ENCODE peak calls at places on chromosome 7, in six cellular contexts. One of them, this sample, is unnamed.

GRCh38 chr7:130363156-130363847 is 17.0 kb upstream of the CPA1 start:
- DNase-seq in smooth muscle cell of the brain vasculature: no peak
- DNase-seq in heart right ventricle: no peak
- DNase-seq in AG08395: peak; percentile 90
- DNase-seq in EL: peak; percentile 98
- DNase-seq in naive B cell: no peak
- DNase-seq in this sample: peak; percentile 99

GRCh38 chr7:144407266-144407931 is 3.9 kb upstream of the NOBOX start:
- DNase-seq in smooth muscle cell of the brain vasculature: no peak
- DNase-seq in heart right ventricle: no peak
- DNase-seq in AG08395: no peak
- DNase-seq in EL: peak; percentile 7
- DNase-seq in naive B cell: no peak
- DNase-seq in this sample: no peak

GRCh38 chr7:50332241-50333176 is 28.0 kb downstream of the IKZF1 start:
- DNase-seq in smooth muscle cell of the brain vasculature: no peak
- DNase-seq in heart right ventricle: no peak
- DNase-seq in AG08395: no peak
- DNase-seq in EL: no peak
- DNase-seq in naive B cell: no peak
- DNase-seq in this sample: no peak

GRCh38 chr7:157291404-157292080 is 45.3 kb upstream of the DNAJB6 start:
- DNase-seq in smooth muscle cell of the brain vasculature: no peak
- DNase-seq in heart right ventricle: no peak
- DNase-seq in AG08395: no peak
- DNase-seq in EL: no peak
- DNase-seq in naive B cell: no peak
- DNase-seq in this sample: no peak

GRCh38 chr7:102431617-102432298 is 1.6 kb upstream of the ORAI2 start:
- DNase-seq in smooth muscle cell of the brain vasculature: no peak
- DNase-seq in heart right ventricle: no peak
- DNase-seq in AG08395: no peak
- DNase-seq in EL: no peak
- DNase-seq in naive B cell: peak; percentile 74
- DNase-seq in this sample: no peak

GRCh38 chr7:42161723-42162122 is 75.3 kb downstream of the GLI3 start:
- DNase-seq in smooth muscle cell of the brain vasculature: no peak
- DNase-seq in heart right ventricle: no peak
- DNase-seq in AG08395: peak; percentile 54
- DNase-seq in EL: no peak
- DNase-seq in naive B cell: no peak
- DNase-seq in this sample: no peak

GRCh38 chr7:96979551-96980276 is 25.6 kb upstream of the DLX6 start:
- DNase-seq in smooth muscle cell of the brain vasculature: no peak
- DNase-seq in heart right ventricle: no peak
- DNase-seq in AG08395: no peak
- DNase-seq in EL: no peak
- DNase-seq in naive B cell: no peak
- DNase-seq in this sample: no peak

GRCh38 chr7:128352138-128352537 is 8.4 kb upstream of the RBM28 start:
- DNase-seq in smooth muscle cell of the brain vasculature: no peak
- DNase-seq in heart right ventricle: peak; percentile 55
- DNase-seq in AG08395: no peak
- DNase-seq in EL: no peak
- DNase-seq in naive B cell: no peak
- DNase-seq in this sample: no peak

GRCh38 chr7:24169077-24169624 is 114.8 kb upstream of the NPY start:
- DNase-seq in smooth muscle cell of the brain vasculature: no peak
- DNase-seq in heart right ventricle: no peak
- DNase-seq in AG08395: no peak
- DNase-seq in EL: no peak
- DNase-seq in naive B cell: no peak
- DNase-seq in this sample: no peak

GRCh38 chr7:135648235-135648634 is 14.1 kb upstream of the STMP1 start:
- DNase-seq in smooth muscle cell of the brain vasculature: no peak
- DNase-seq in heart right ventricle: no peak
- DNase-seq in AG08395: no peak
- DNase-seq in EL: no peak
- DNase-seq in naive B cell: no peak
- DNase-seq in this sample: no peak

GRCh38 chr7:143227806-143228205 is 6.0 kb downstream of the TAS2R40 start:
- DNase-seq in smooth muscle cell of the brain vasculature: no peak
- DNase-seq in heart right ventricle: no peak
- DNase-seq in AG08395: no peak
- DNase-seq in EL: peak; percentile 59
- DNase-seq in naive B cell: no peak
- DNase-seq in this sample: no peak

GRCh38 chr7:42233166-42233565 is 3.8 kb downstream of the GLI3 start:
- DNase-seq in smooth muscle cell of the brain vasculature: no peak
- DNase-seq in heart right ventricle: no peak
- DNase-seq in AG08395: no peak
- DNase-seq in EL: peak; percentile 39
- DNase-seq in naive B cell: no peak
- DNase-seq in this sample: peak; percentile 11

GRCh38 chr7:51187941-51188340 is 128.7 kb downstream of the COBL start:
- DNase-seq in smooth muscle cell of the brain vasculature: no peak
- DNase-seq in heart right ventricle: peak; percentile 47
- DNase-seq in AG08395: no peak
- DNase-seq in EL: no peak
- DNase-seq in naive B cell: no peak
- DNase-seq in this sample: no peak

GRCh38 chr7:118085000-118085399 is 99.0 kb upstream of the LSM8 start:
- DNase-seq in smooth muscle cell of the brain vasculature: no peak
- DNase-seq in heart right ventricle: no peak
- DNase-seq in AG08395: no peak
- DNase-seq in EL: no peak
- DNase-seq in naive B cell: no peak
- DNase-seq in this sample: no peak

GRCh38 chr7:46089281-46089680 is 168.2 kb upstream of the IGFBP3 start:
- DNase-seq in smooth muscle cell of the brain vasculature: no peak
- DNase-seq in heart right ventricle: no peak
- DNase-seq in AG08395: no peak
- DNase-seq in EL: peak; percentile 16
- DNase-seq in naive B cell: no peak
- DNase-seq in this sample: no peak

GRCh38 chr7:22920664-22921063 is 93.3 kb downstream of the HYCC1 start:
- DNase-seq in smooth muscle cell of the brain vasculature: no peak
- DNase-seq in heart right ventricle: no peak
- DNase-seq in AG08395: no peak
- DNase-seq in EL: no peak
- DNase-seq in naive B cell: no peak
- DNase-seq in this sample: no peak

GRCh38 chr7:122676466-122676865 is 22.5 kb downstream of the RNF133 start:
- DNase-seq in smooth muscle cell of the brain vasculature: no peak
- DNase-seq in heart right ventricle: no peak
- DNase-seq in AG08395: no peak
- DNase-seq in EL: no peak
- DNase-seq in naive B cell: no peak
- DNase-seq in this sample: no peak

GRCh38 chr7:77727936-77728701 is 31.9 kb downstream of the RSBN1L start:
- DNase-seq in smooth muscle cell of the brain vasculature: peak; percentile 57
- DNase-seq in heart right ventricle: no peak
- DNase-seq in AG08395: peak; percentile 38
- DNase-seq in EL: peak; percentile 71
- DNase-seq in naive B cell: no peak
- DNase-seq in this sample: peak; percentile 69

GRCh38 chr7:149422065-149422913 is 38.6 kb downstream of the ZNF777 start:
- DNase-seq in smooth muscle cell of the brain vasculature: no peak
- DNase-seq in heart right ventricle: peak; percentile 74
- DNase-seq in AG08395: peak; percentile 88
- DNase-seq in EL: peak; percentile 65
- DNase-seq in naive B cell: peak; percentile 79
- DNase-seq in this sample: no peak

GRCh38 chr7:11251436-11251835 is 277.8 kb downstream of the PHF14 start:
- DNase-seq in smooth muscle cell of the brain vasculature: no peak
- DNase-seq in heart right ventricle: no peak
- DNase-seq in AG08395: no peak
- DNase-seq in EL: no peak
- DNase-seq in naive B cell: no peak
- DNase-seq in this sample: no peak

GRCh38 chr7:141074162-141074989 is 512 bp downstream of the TMEM178B start:
- DNase-seq in smooth muscle cell of the brain vasculature: no peak
- DNase-seq in heart right ventricle: peak; percentile 15
- DNase-seq in AG08395: no peak
- DNase-seq in EL: peak; percentile 26
- DNase-seq in naive B cell: no peak
- DNase-seq in this sample: no peak

GRCh38 chr7:73699370-73700069 is 16.1 kb downstream of the BUD23 start:
- DNase-seq in smooth muscle cell of the brain vasculature: no peak
- DNase-seq in heart right ventricle: no peak
- DNase-seq in AG08395: no peak
- DNase-seq in EL: no peak
- DNase-seq in naive B cell: no peak
- DNase-seq in this sample: no peak

GRCh38 chr7:85135931-85136330 is 50.9 kb downstream of the SEMA3D start:
- DNase-seq in smooth muscle cell of the brain vasculature: no peak
- DNase-seq in heart right ventricle: no peak
- DNase-seq in AG08395: peak; percentile 77
- DNase-seq in EL: peak; percentile 92
- DNase-seq in naive B cell: no peak
- DNase-seq in this sample: peak; percentile 87

GRCh38 chr7:33901847-33902246 is 3.5 kb upstream of the BMPER start:
- DNase-seq in smooth muscle cell of the brain vasculature: no peak
- DNase-seq in heart right ventricle: no peak
- DNase-seq in AG08395: no peak
- DNase-seq in EL: no peak
- DNase-seq in naive B cell: no peak
- DNase-seq in this sample: no peak

GRCh38 chr7:74430961-74431466 is 22.7 kb upstream of the GTF2IRD1 start:
- DNase-seq in smooth muscle cell of the brain vasculature: no peak
- DNase-seq in heart right ventricle: no peak
- DNase-seq in AG08395: no peak
- DNase-seq in EL: no peak
- DNase-seq in naive B cell: no peak
- DNase-seq in this sample: no peak

GRCh38 chr7:29336851-29337627 is 142.5 kb downstream of the CHN2 start:
- DNase-seq in smooth muscle cell of the brain vasculature: no peak
- DNase-seq in heart right ventricle: no peak
- DNase-seq in AG08395: no peak
- DNase-seq in EL: no peak
- DNase-seq in naive B cell: no peak
- DNase-seq in this sample: no peak

GRCh38 chr7:51344406-51344805 is 27.8 kb upstream of the COBL start:
- DNase-seq in smooth muscle cell of the brain vasculature: no peak
- DNase-seq in heart right ventricle: no peak
- DNase-seq in AG08395: no peak
- DNase-seq in EL: no peak
- DNase-seq in naive B cell: no peak
- DNase-seq in this sample: no peak

GRCh38 chr7:101108330-101108857 is 18.5 kb upstream of the SERPINE1 start:
- DNase-seq in smooth muscle cell of the brain vasculature: no peak
- DNase-seq in heart right ventricle: peak; percentile 64
- DNase-seq in AG08395: peak; percentile 64
- DNase-seq in EL: no peak
- DNase-seq in naive B cell: no peak
- DNase-seq in this sample: no peak

GRCh38 chr7:21908746-21909145 is 37.0 kb downstream of the CDCA7L start:
- DNase-seq in smooth muscle cell of the brain vasculature: no peak
- DNase-seq in heart right ventricle: no peak
- DNase-seq in AG08395: no peak
- DNase-seq in EL: no peak
- DNase-seq in naive B cell: no peak
- DNase-seq in this sample: no peak

GRCh38 chr7:28163955-28164354 is 16.6 kb downstream of the JAZF1 start:
- DNase-seq in smooth muscle cell of the brain vasculature: no peak
- DNase-seq in heart right ventricle: no peak
- DNase-seq in AG08395: peak; percentile 38
- DNase-seq in EL: peak; percentile 58
- DNase-seq in naive B cell: no peak
- DNase-seq in this sample: no peak

GRCh38 chr7:99090811-99091582 is 52.9 kb downstream of the SMURF1 start:
- DNase-seq in smooth muscle cell of the brain vasculature: no peak
- DNase-seq in heart right ventricle: no peak
- DNase-seq in AG08395: peak; percentile 65
- DNase-seq in EL: no peak
- DNase-seq in naive B cell: no peak
- DNase-seq in this sample: peak; percentile 37

GRCh38 chr7:156603004-156603403 is 37.6 kb upstream of the RNF32 start:
- DNase-seq in smooth muscle cell of the brain vasculature: no peak
- DNase-seq in heart right ventricle: no peak
- DNase-seq in AG08395: no peak
- DNase-seq in EL: no peak
- DNase-seq in naive B cell: no peak
- DNase-seq in this sample: no peak

GRCh38 chr7:5526190-5527037 is 102.8 kb upstream of the TNRC18 start:
- DNase-seq in smooth muscle cell of the brain vasculature: no peak
- DNase-seq in heart right ventricle: peak; percentile 43
- DNase-seq in AG08395: no peak
- DNase-seq in EL: peak; percentile 79
- DNase-seq in naive B cell: peak; percentile 26
- DNase-seq in this sample: no peak

GRCh38 chr7:141744131-141744530 is 6.0 kb downstream of the SSBP1 start:
- DNase-seq in smooth muscle cell of the brain vasculature: no peak
- DNase-seq in heart right ventricle: no peak
- DNase-seq in AG08395: no peak
- DNase-seq in EL: no peak
- DNase-seq in naive B cell: no peak
- DNase-seq in this sample: no peak

GRCh38 chr7:106218546-106218945 is 66.2 kb downstream of the NAMPT start:
- DNase-seq in smooth muscle cell of the brain vasculature: no peak
- DNase-seq in heart right ventricle: no peak
- DNase-seq in AG08395: no peak
- DNase-seq in EL: no peak
- DNase-seq in naive B cell: no peak
- DNase-seq in this sample: no peak

This sample was measured in HFFc6.